ENCODE peak calls at places on chromosome X, in nine cellular contexts. One of them, this sample, is unnamed.

GRCh38 chrX:74132265-74132664 is 171.7 kb upstream of the ZCCHC13 start:
- DNase-seq in WTC11: no peak
- DNase-seq in left colon: no peak
- DNase-seq in amygdala: no peak
- DNase-seq in small intestine: no peak
- DNase-seq in transverse colon: no peak
- DNase-seq in NT2/D1: no peak
- DNase-seq in activated CD4-positive, CD25-positive, alpha-beta regulatory T cell: no peak
- DNase-seq in NCI-H345: no peak
- DNase-seq in this sample: no peak

GRCh38 chrX:130916636-130917422 is 13.8 kb upstream of the ENOX2 start:
- DNase-seq in NCI-H345: peak; percentile 43
- DNase-seq in transverse colon: peak; percentile 35
- DNase-seq in amygdala: peak; percentile 33
- DNase-seq in small intestine: peak; percentile 40
- DNase-seq in left colon: peak; percentile 27
- DNase-seq in NT2/D1: peak; percentile 23
- DNase-seq in activated CD4-positive, CD25-positive, alpha-beta regulatory T cell: peak; percentile 3
- DNase-seq in WTC11: peak; percentile 22
- DNase-seq in this sample: peak; percentile 52

GRCh38 chrX:19375546-19375945 is 31.8 kb downstream of the PDHA1 start:
- DNase-seq in NCI-H345: no peak
- DNase-seq in left colon: no peak
- DNase-seq in amygdala: no peak
- DNase-seq in activated CD4-positive, CD25-positive, alpha-beta regulatory T cell: no peak
- DNase-seq in small intestine: no peak
- DNase-seq in NT2/D1: no peak
- DNase-seq in WTC11: no peak
- DNase-seq in transverse colon: no peak
- DNase-seq in this sample: no peak

GRCh38 chrX:12065251-12065650 is 73.0 kb upstream of the FRMPD4 start:
- DNase-seq in NT2/D1: peak; percentile 5
- DNase-seq in left colon: no peak
- DNase-seq in amygdala: no peak
- DNase-seq in WTC11: peak; percentile 25
- DNase-seq in NCI-H345: no peak
- DNase-seq in activated CD4-positive, CD25-positive, alpha-beta regulatory T cell: no peak
- DNase-seq in small intestine: no peak
- DNase-seq in transverse colon: no peak
- DNase-seq in this sample: peak; percentile 33

GRCh38 chrX:105221374-105221773 is 880 bp upstream of the TEX13A start:
- DNase-seq in amygdala: no peak
- DNase-seq in NCI-H345: no peak
- DNase-seq in NT2/D1: no peak
- DNase-seq in left colon: no peak
- DNase-seq in activated CD4-positive, CD25-positive, alpha-beta regulatory T cell: no peak
- DNase-seq in WTC11: no peak
- DNase-seq in small intestine: no peak
- DNase-seq in transverse colon: no peak
- DNase-seq in this sample: peak; percentile 6

GRCh38 chrX:53080628-53081580 is 1.3 kb upstream of the TSPYL2 start:
- DNase-seq in small intestine: no peak
- DNase-seq in left colon: no peak
- DNase-seq in NT2/D1: no peak
- DNase-seq in NCI-H345: no peak
- DNase-seq in activated CD4-positive, CD25-positive, alpha-beta regulatory T cell: no peak
- DNase-seq in WTC11: no peak
- DNase-seq in amygdala: no peak
- DNase-seq in transverse colon: no peak
- DNase-seq in this sample: no peak

GRCh38 chrX:318068-318738 is 393 bp downstream of the GTPBP6 start:
- DNase-seq in activated CD4-positive, CD25-positive, alpha-beta regulatory T cell: no peak
- DNase-seq in small intestine: peak; percentile 99
- DNase-seq in NT2/D1: peak; percentile 99
- DNase-seq in left colon: peak; percentile 100
- DNase-seq in transverse colon: peak; percentile 99
- DNase-seq in WTC11: peak; percentile 100
- DNase-seq in amygdala: no peak
- DNase-seq in NCI-H345: no peak
- DNase-seq in this sample: no peak

GRCh38 chrX:155094468-155095061 is 23.3 kb downstream of the BRCC3 start:
- DNase-seq in WTC11: no peak
- DNase-seq in activated CD4-positive, CD25-positive, alpha-beta regulatory T cell: no peak
- DNase-seq in NT2/D1: no peak
- DNase-seq in small intestine: peak; percentile 24
- DNase-seq in NCI-H345: peak; percentile 29
- DNase-seq in left colon: no peak
- DNase-seq in amygdala: no peak
- DNase-seq in transverse colon: no peak
- DNase-seq in this sample: peak; percentile 17

GRCh38 chrX:123860983-123861382 is 1.1 kb downstream of the XIAP start:
- DNase-seq in NCI-H345: peak; percentile 14
- DNase-seq in small intestine: no peak
- DNase-seq in left colon: no peak
- DNase-seq in WTC11: no peak
- DNase-seq in activated CD4-positive, CD25-positive, alpha-beta regulatory T cell: no peak
- DNase-seq in NT2/D1: no peak
- DNase-seq in transverse colon: no peak
- DNase-seq in amygdala: no peak
- DNase-seq in this sample: no peak

GRCh38 chrX:153983321-153983729 is 10.8 kb downstream of the TMEM187 start:
- DNase-seq in amygdala: no peak
- DNase-seq in NT2/D1: no peak
- DNase-seq in transverse colon: no peak
- DNase-seq in WTC11: no peak
- DNase-seq in activated CD4-positive, CD25-positive, alpha-beta regulatory T cell: no peak
- DNase-seq in left colon: no peak
- DNase-seq in NCI-H345: no peak
- DNase-seq in small intestine: no peak
- DNase-seq in this sample: no peak

GRCh38 chrX:13752646-13753045 is 18.1 kb downstream of the OFD1 start:
- DNase-seq in small intestine: no peak
- DNase-seq in amygdala: no peak
- DNase-seq in WTC11: no peak
- DNase-seq in activated CD4-positive, CD25-positive, alpha-beta regulatory T cell: no peak
- DNase-seq in NT2/D1: no peak
- DNase-seq in left colon: no peak
- DNase-seq in NCI-H345: no peak
- DNase-seq in transverse colon: no peak
- DNase-seq in this sample: no peak

GRCh38 chrX:153829799-153830631 is at the start of gene PDZD4:
- DNase-seq in transverse colon: no peak
- DNase-seq in NCI-H345: peak; percentile 22
- DNase-seq in left colon: no peak
- DNase-seq in activated CD4-positive, CD25-positive, alpha-beta regulatory T cell: no peak
- DNase-seq in NT2/D1: no peak
- DNase-seq in WTC11: peak; percentile 37
- DNase-seq in small intestine: no peak
- DNase-seq in amygdala: no peak
- DNase-seq in this sample: peak; percentile 53

GRCh38 chrX:93637591-93637990 is 35.8 kb downstream of the NAP1L3 start:
- DNase-seq in NCI-H345: no peak
- DNase-seq in amygdala: no peak
- DNase-seq in WTC11: no peak
- DNase-seq in small intestine: no peak
- DNase-seq in transverse colon: no peak
- DNase-seq in left colon: no peak
- DNase-seq in NT2/D1: peak; percentile 28
- DNase-seq in activated CD4-positive, CD25-positive, alpha-beta regulatory T cell: no peak
- DNase-seq in this sample: peak; percentile 5

GRCh38 chrX:119512145-119512800 is 44.0 kb downstream of the SLC25A5 start:
- DNase-seq in amygdala: peak; percentile 37
- DNase-seq in NT2/D1: peak; percentile 72
- DNase-seq in NCI-H345: peak; percentile 73
- DNase-seq in left colon: peak; percentile 65
- DNase-seq in small intestine: peak; percentile 85
- DNase-seq in transverse colon: peak; percentile 70
- DNase-seq in activated CD4-positive, CD25-positive, alpha-beta regulatory T cell: no peak
- DNase-seq in WTC11: peak; percentile 61
- DNase-seq in this sample: peak; percentile 80

GRCh38 chrX:17737707-17738001 is 361 bp downstream of the SCML1 start:
- DNase-seq in small intestine: no peak
- DNase-seq in NCI-H345: no peak
- DNase-seq in NT2/D1: no peak
- DNase-seq in transverse colon: no peak
- DNase-seq in amygdala: no peak
- DNase-seq in left colon: no peak
- DNase-seq in WTC11: no peak
- DNase-seq in activated CD4-positive, CD25-positive, alpha-beta regulatory T cell: no peak
- DNase-seq in this sample: no peak

GRCh38 chrX:136646602-136647239 is 1.2 kb upstream of the CD40LG start:
- DNase-seq in WTC11: no peak
- DNase-seq in amygdala: no peak
- DNase-seq in left colon: no peak
- DNase-seq in NT2/D1: no peak
- DNase-seq in activated CD4-positive, CD25-positive, alpha-beta regulatory T cell: no peak
- DNase-seq in transverse colon: no peak
- DNase-seq in small intestine: no peak
- DNase-seq in NCI-H345: no peak
- DNase-seq in this sample: no peak

GRCh38 chrX:10628906-10629305 is 8.5 kb upstream of the MID1 start:
- DNase-seq in transverse colon: no peak
- DNase-seq in activated CD4-positive, CD25-positive, alpha-beta regulatory T cell: no peak
- DNase-seq in left colon: no peak
- DNase-seq in NCI-H345: no peak
- DNase-seq in small intestine: no peak
- DNase-seq in WTC11: no peak
- DNase-seq in NT2/D1: no peak
- DNase-seq in amygdala: no peak
- DNase-seq in this sample: no peak

GRCh38 chrX:151488677-151489076 is 74.8 kb upstream of the PASD1 start:
- DNase-seq in NCI-H345: no peak
- DNase-seq in left colon: no peak
- DNase-seq in amygdala: no peak
- DNase-seq in small intestine: no peak
- DNase-seq in WTC11: peak; percentile 11
- DNase-seq in NT2/D1: no peak
- DNase-seq in activated CD4-positive, CD25-positive, alpha-beta regulatory T cell: no peak
- DNase-seq in transverse colon: no peak
- DNase-seq in this sample: peak; percentile 31

GRCh38 chrX:10033360-10034007 is 66.3 kb downstream of the CLDN34 start:
- DNase-seq in small intestine: no peak
- DNase-seq in NT2/D1: no peak
- DNase-seq in transverse colon: no peak
- DNase-seq in amygdala: no peak
- DNase-seq in activated CD4-positive, CD25-positive, alpha-beta regulatory T cell: no peak
- DNase-seq in left colon: no peak
- DNase-seq in WTC11: no peak
- DNase-seq in NCI-H345: no peak
- DNase-seq in this sample: no peak

GRCh38 chrX:133989491-133989890 is 4.1 kb upstream of the GPC3 start:
- DNase-seq in NCI-H345: no peak
- DNase-seq in small intestine: no peak
- DNase-seq in transverse colon: no peak
- DNase-seq in activated CD4-positive, CD25-positive, alpha-beta regulatory T cell: no peak
- DNase-seq in WTC11: no peak
- DNase-seq in amygdala: no peak
- DNase-seq in NT2/D1: no peak
- DNase-seq in left colon: no peak
- DNase-seq in this sample: no peak

GRCh38 chrX:30023451-30023850 is 191.9 kb upstream of the MAGEB2 start:
- DNase-seq in NT2/D1: no peak
- DNase-seq in left colon: no peak
- DNase-seq in amygdala: no peak
- DNase-seq in small intestine: no peak
- DNase-seq in transverse colon: no peak
- DNase-seq in NCI-H345: no peak
- DNase-seq in activated CD4-positive, CD25-positive, alpha-beta regulatory T cell: no peak
- DNase-seq in WTC11: no peak
- DNase-seq in this sample: no peak

GRCh38 chrX:111568356-111568755 is 56.9 kb downstream of the SERTM2 start:
- DNase-seq in activated CD4-positive, CD25-positive, alpha-beta regulatory T cell: no peak
- DNase-seq in amygdala: no peak
- DNase-seq in left colon: no peak
- DNase-seq in WTC11: peak; percentile 18
- DNase-seq in small intestine: no peak
- DNase-seq in NCI-H345: no peak
- DNase-seq in NT2/D1: no peak
- DNase-seq in transverse colon: no peak
- DNase-seq in this sample: peak; percentile 23

GRCh38 chrX:30060718-30061117 is 154.6 kb upstream of the MAGEB2 start:
- DNase-seq in NT2/D1: peak; percentile 5
- DNase-seq in activated CD4-positive, CD25-positive, alpha-beta regulatory T cell: no peak
- DNase-seq in NCI-H345: peak; percentile 16
- DNase-seq in transverse colon: no peak
- DNase-seq in left colon: no peak
- DNase-seq in small intestine: no peak
- DNase-seq in WTC11: peak; percentile 12
- DNase-seq in amygdala: peak; percentile 3
- DNase-seq in this sample: no peak

GRCh38 chrX:1554469-1555210 is 17.7 kb upstream of the P2RY8 start:
- DNase-seq in transverse colon: no peak
- DNase-seq in activated CD4-positive, CD25-positive, alpha-beta regulatory T cell: no peak
- DNase-seq in NCI-H345: no peak
- DNase-seq in WTC11: no peak
- DNase-seq in small intestine: no peak
- DNase-seq in left colon: peak; percentile 21
- DNase-seq in NT2/D1: no peak
- DNase-seq in amygdala: no peak
- DNase-seq in this sample: no peak

GRCh38 chrX:108468486-108468885 is 28.8 kb downstream of the COL4A5 start:
- DNase-seq in activated CD4-positive, CD25-positive, alpha-beta regulatory T cell: no peak
- DNase-seq in WTC11: no peak
- DNase-seq in transverse colon: no peak
- DNase-seq in small intestine: no peak
- DNase-seq in NT2/D1: no peak
- DNase-seq in NCI-H345: no peak
- DNase-seq in left colon: no peak
- DNase-seq in amygdala: no peak
- DNase-seq in this sample: no peak

GRCh38 chrX:130994671-130995070 is 63.5 kb upstream of the ARHGAP36 start:
- DNase-seq in NT2/D1: no peak
- DNase-seq in activated CD4-positive, CD25-positive, alpha-beta regulatory T cell: no peak
- DNase-seq in amygdala: no peak
- DNase-seq in NCI-H345: no peak
- DNase-seq in transverse colon: no peak
- DNase-seq in small intestine: peak; percentile 2
- DNase-seq in left colon: peak; percentile 48
- DNase-seq in WTC11: peak; percentile 24
- DNase-seq in this sample: peak; percentile 23

GRCh38 chrX:29470029-29470428 is 745.3 kb upstream of the MAGEB2 start:
- DNase-seq in left colon: no peak
- DNase-seq in transverse colon: no peak
- DNase-seq in amygdala: no peak
- DNase-seq in WTC11: no peak
- DNase-seq in NT2/D1: no peak
- DNase-seq in small intestine: no peak
- DNase-seq in activated CD4-positive, CD25-positive, alpha-beta regulatory T cell: no peak
- DNase-seq in NCI-H345: no peak
- DNase-seq in this sample: no peak

GRCh38 chrX:102976290-102976689 is 39.2 kb downstream of the RAB40AL start:
- DNase-seq in NCI-H345: no peak
- DNase-seq in NT2/D1: no peak
- DNase-seq in small intestine: no peak
- DNase-seq in activated CD4-positive, CD25-positive, alpha-beta regulatory T cell: no peak
- DNase-seq in left colon: no peak
- DNase-seq in amygdala: no peak
- DNase-seq in transverse colon: no peak
- DNase-seq in WTC11: no peak
- DNase-seq in this sample: no peak

GRCh38 chrX:39953879-39954278 is 143.9 kb downstream of the BCOR start:
- DNase-seq in left colon: peak; percentile 89
- DNase-seq in NT2/D1: no peak
- DNase-seq in transverse colon: peak; percentile 86
- DNase-seq in small intestine: peak; percentile 87
- DNase-seq in WTC11: no peak
- DNase-seq in amygdala: no peak
- DNase-seq in NCI-H345: peak; percentile 17
- DNase-seq in activated CD4-positive, CD25-positive, alpha-beta regulatory T cell: no peak
- DNase-seq in this sample: no peak